ENCODE peak calls at places on chromosomes 6 and 20, in seven cellular contexts. C is NCI-H446; E is astrocyte of the spinal cord; V is myocyte; S is tibial nerve; W is H9; R is central memory CD4-positive, alpha-beta T cell. U is an unnamed sample.

GRCh38 chr20:64035066-64035932 is 683 bp upstream of the C20orf204 start:
- DNase-seq in V (no peak), S (no peak), R (peak), E (no peak), C (no peak), W (no peak), U (no peak)

GRCh38 chr6:36594816-36595167 is 630 bp downstream of the SRSF3 start:
- DNase-seq in W (no peak), V (no peak), R (peak), E (no peak), C (no peak), S (no peak), U (no peak)

GRCh38 chr6:156953125-156953477 is 175.9 kb downstream of the ARID1B start:
- DNase-seq in R (no peak), C (no peak), W (no peak), E (no peak), V (no peak), S (no peak), U (no peak)

GRCh38 chr6:83514877-83515466 is 2.6 kb downstream of the PRSS35 start:
- DNase-seq in C (peak), E (peak), V (peak), W (no peak), S (no peak), R (peak), U (peak)

GRCh38 chr20:46230811-46231282 is 77.5 kb downstream of the CDH22 start:
- DNase-seq in R (no peak), S (no peak), V (peak), W (peak), E (peak), C (no peak), U (no peak)

GRCh38 chr6:19312291-19312978 is 524.7 kb upstream of the ID4 start:
- DNase-seq in C (no peak), W (peak), S (no peak), V (no peak), E (no peak), R (no peak), U (peak)

GRCh38 chr20:23583526-23583925 is 15.2 kb upstream of the CST9L start:
- DNase-seq in S (no peak), C (no peak), V (no peak), E (no peak), R (no peak), W (no peak), U (no peak)

GRCh38 chr20:47799116-47799715 is 13.9 kb upstream of the SULF2 start:
- DNase-seq in S (no peak), E (no peak), V (peak), C (no peak), W (no peak), R (no peak), U (no peak)

GRCh38 chr20:17621229-17621968 is 51.5 kb downstream of the DSTN start:
- DNase-seq in E (no peak), C (no peak), W (peak), R (no peak), S (peak), V (no peak), U (no peak)

GRCh38 chr6:70394518-70395300 is 18.6 kb upstream of the FAM135A start:
- DNase-seq in V (no peak), S (no peak), E (no peak), C (no peak), R (no peak), W (peak), U (no peak)

GRCh38 chr6:133447924-133448323 is 206.8 kb downstream of the EYA4 start:
- DNase-seq in V (peak), E (peak), R (no peak), S (no peak), C (no peak), W (no peak), U (no peak)

GRCh38 chr6:31473780-31474725 is 23.9 kb upstream of the MICB start:
- DNase-seq in R (no peak), E (peak), W (peak), S (no peak), V (no peak), C (no peak), U (no peak)

GRCh38 chr20:48478806-48479550 is 348.8 kb downstream of the PREX1 start:
- DNase-seq in S (no peak), R (no peak), C (no peak), E (no peak), V (no peak), W (no peak), U (no peak)

GRCh38 chr6:84422380-84422968 is 195.0 kb upstream of the CEP162 start:
- DNase-seq in W (peak), C (peak), S (peak), R (no peak), E (peak), V (peak), U (no peak)

GRCh38 chr6:33783781-33784520 is 5.0 kb downstream of the LEMD2 start:
- DNase-seq in S (no peak), E (no peak), R (no peak), V (no peak), C (no peak), W (no peak), U (no peak)

GRCh38 chr6:46288863-46289262 is 118.1 kb upstream of the ENPP5 start:
- DNase-seq in E (no peak), C (no peak), R (no peak), W (no peak), S (no peak), V (no peak), U (no peak)

GRCh38 chr6:5053864-5054426 is 31.2 kb upstream of the PPP1R3G start:
- DNase-seq in W (no peak), C (no peak), R (no peak), S (no peak), V (no peak), E (no peak), U (no peak)

GRCh38 chr20:62795023-62795761 is 1.1 kb upstream of the MRGBP start:
- DNase-seq in R (peak), V (peak), E (peak), C (peak), W (peak), S (no peak), U (peak)

GRCh38 chr20:11204926-11205768 is 531.3 kb upstream of the JAG1 start:
- DNase-seq in C (peak), E (peak), R (no peak), V (peak), S (peak), W (peak), U (no peak)